ENCODE peak calls at places on chromosomes 3 and 15, in five cellular contexts. H is GM12865, B is H54, Y is cardiac muscle cell, N is HEK293T. M is an unnamed sample.

GRCh38 chr3:114406286-114406685 is 112.5 kb downstream of the TIGIT start:
- DNase-seq in H (no peak), B (no peak), Y (no peak), N (no peak), M (no peak)

GRCh38 chr3:128080323-128080898 is 28.2 kb downstream of the SEC61A1 start:
- DNase-seq in H (no peak), B (peak; percentile 52), Y (no peak), N (no peak), M (no peak)

GRCh38 chr15:76059320-76060097 is at the start of gene TMEM266:
- DNase-seq in H (peak; percentile 52), B (peak; percentile 23), Y (peak; percentile 89), N (peak; percentile 90), M (peak; percentile 32)

GRCh38 chr15:89038146-89038545 is 50.1 kb upstream of the ABHD2 start:
- DNase-seq in H (no peak), B (no peak), Y (no peak), N (no peak), M (no peak)

GRCh38 chr3:63051920-63052319 is 176.7 kb upstream of the CADPS start:
- DNase-seq in H (no peak), B (no peak), Y (no peak), N (no peak), M (no peak)

GRCh38 chr3:78791745-78792144 is 976.1 kb downstream of the ROBO1 start:
- DNase-seq in H (no peak), B (no peak), Y (no peak), N (no peak), M (no peak)

GRCh38 chr15:61169904-61170695 is 59.0 kb downstream of the RORA start:
- DNase-seq in H (peak; percentile 65), B (no peak), Y (no peak), N (no peak), M (no peak)

GRCh38 chr3:10547841-10548783 is 42.7 kb upstream of the ATP2B2 start:
- DNase-seq in H (no peak), B (no peak), Y (no peak), N (no peak), M (peak; percentile 44)

GRCh38 chr3:10437995-10438901 is 67.1 kb downstream of the ATP2B2 start:
- DNase-seq in H (no peak), B (peak; percentile 86), Y (peak; percentile 68), N (peak; percentile 22), M (no peak)

GRCh38 chr3:16419640-16420039 is 93.9 kb downstream of the RFTN1 start:
- DNase-seq in H (no peak), B (no peak), Y (no peak), N (no peak), M (no peak)

GRCh38 chr3:55742027-55742710 is 255.1 kb upstream of the WNT5A start:
- DNase-seq in H (no peak), B (no peak), Y (no peak), N (no peak), M (no peak)

GRCh38 chr15:69557340-69558137 is 104.9 kb downstream of the RPLP1 start:
- DNase-seq in H (no peak), B (peak; percentile 66), Y (no peak), N (no peak), M (no peak)

GRCh38 chr3:149489060-149489690 is 14.7 kb downstream of the TM4SF4 start:
- DNase-seq in H (peak; percentile 19), B (no peak), Y (peak; percentile 20), N (peak; percentile 54), M (no peak)

GRCh38 chr3:120791958-120792357 is 49.4 kb downstream of the GTF2E1 start:
- DNase-seq in H (no peak), B (peak; percentile 21), Y (no peak), N (no peak), M (no peak)

GRCh38 chr3:134803051-134803505 is 8.0 kb downstream of the EPHB1 start:
- DNase-seq in H (peak; percentile 59), B (no peak), Y (no peak), N (no peak), M (peak; percentile 82)

GRCh38 chr15:72487070-72487797 is 13.1 kb downstream of the ARIH1 start:
- DNase-seq in H (no peak), B (no peak), Y (no peak), N (no peak), M (no peak)

GRCh38 chr3:161395115-161395514 is 23.8 kb upstream of the SPTSSB start:
- DNase-seq in H (no peak), B (no peak), Y (no peak), N (no peak), M (peak; percentile 77)